ENCODE peak calls at places on chromosomes 11 and 22, in nine cellular contexts. S, E, P, T, V, J, C, Q and W are unnamed samples.

GRCh38 chr11:35418282-35418846 is 994 bp downstream of the SLC1A2 start:
- DNase-seq in S (no peak), E (no peak), P (no peak), T (no peak), V (no peak), J (no peak), C (no peak), Q (no peak), W (no peak)

GRCh38 chr11:68269414-68270081 is 2.2 kb downstream of the C11orf24 start:
- DNase-seq in S (peak), E (no peak), P (no peak), T (peak), V (no peak), J (no peak), C (peak), Q (no peak), W (no peak)

GRCh38 chr11:15035283-15035682 is 38.1 kb upstream of the CALCB start:
- DNase-seq in S (no peak), E (no peak), P (no peak), T (no peak), V (no peak), J (no peak), C (no peak), Q (no peak), W (no peak)

GRCh38 chr22:34645375-34645774 is 420.6 kb upstream of the ISX start:
- DNase-seq in S (no peak), E (no peak), P (no peak), T (no peak), V (no peak), J (no peak), C (no peak), Q (no peak), W (no peak)

GRCh38 chr22:38291201-38291777 is 18.5 kb upstream of the TMEM184B start:
- DNase-seq in S (no peak), E (no peak), P (no peak), T (no peak), V (no peak), J (no peak), C (no peak), Q (no peak), W (no peak)

GRCh38 chr22:31987180-31987579 is 42.8 kb downstream of the YWHAH start:
- DNase-seq in S (no peak), E (no peak), P (no peak), T (peak), V (no peak), J (no peak), C (no peak), Q (no peak), W (no peak)

GRCh38 chr11:39541945-39542351 is 1917.5 kb downstream of the LRRC4C start:
- DNase-seq in S (no peak), E (no peak), P (no peak), T (no peak), V (no peak), J (no peak), C (no peak), Q (no peak), W (no peak)

GRCh38 chr11:28146123-28146751 is 38.0 kb downstream of the METTL15 start:
- DNase-seq in S (peak), E (peak), P (no peak), T (no peak), V (no peak), J (no peak), C (peak), Q (no peak), W (no peak)

GRCh38 chr11:111620518-111620917 is 18.3 kb downstream of the SIK2 start:
- DNase-seq in S (no peak), E (no peak), P (no peak), T (no peak), V (no peak), J (no peak), C (no peak), Q (no peak), W (no peak)

GRCh38 chr11:111206472-111206871 is 39.1 kb upstream of the POU2AF2 start:
- DNase-seq in S (peak), E (no peak), P (no peak), T (no peak), V (no peak), J (no peak), C (peak), Q (no peak), W (no peak)

GRCh38 chr11:59062602-59063529 is 23.2 kb upstream of the GLYATL1B start:
- DNase-seq in S (no peak), E (no peak), P (no peak), T (no peak), V (no peak), J (no peak), C (no peak), Q (no peak), W (no peak)

GRCh38 chr11:65897020-65897471 is 3.1 kb downstream of the FOSL1 start:
- DNase-seq in S (no peak), E (no peak), P (no peak), T (no peak), V (no peak), J (no peak), C (no peak), Q (no peak), W (no peak)

GRCh38 chr11:3981084-3981633 is 113.4 kb upstream of the RRM1 start:
- DNase-seq in S (no peak), E (no peak), P (no peak), T (no peak), V (no peak), J (no peak), C (peak), Q (no peak), W (no peak)

GRCh38 chr22:38353142-38353629 is 36.0 kb upstream of the CSNK1E start:
- DNase-seq in S (peak), E (peak), P (peak), T (peak), V (peak), J (peak), C (peak), Q (peak), W (peak)

GRCh38 chr11:17273668-17274321 is 2.7 kb upstream of the NUCB2 start:
- DNase-seq in S (no peak), E (no peak), P (no peak), T (no peak), V (no peak), J (no peak), C (no peak), Q (no peak), W (no peak)

GRCh38 chr11:121524233-121524631 is 71.5 kb upstream of the SORL1-AS1 start:
- DNase-seq in S (no peak), E (no peak), P (no peak), T (no peak), V (no peak), J (no peak), C (no peak), Q (no peak), W (no peak)

GRCh38 chr22:42964994-42965699 is 49.8 kb downstream of the PACSIN2 start:
- DNase-seq in S (no peak), E (no peak), P (no peak), T (no peak), V (no peak), J (no peak), C (no peak), Q (peak), W (no peak)

GRCh38 chr22:17869285-17870096 is 95.2 kb upstream of the BID start:
- DNase-seq in S (no peak), E (no peak), P (no peak), T (no peak), V (no peak), J (no peak), C (no peak), Q (no peak), W (no peak)

GRCh38 chr11:61791737-61792309 is 576 bp downstream of the TMEM258 start:
- DNase-seq in S (peak), E (peak), P (peak), T (no peak), V (peak), J (no peak), C (peak), Q (no peak), W (no peak)

GRCh38 chr11:13110929-13111812 is 102.1 kb downstream of the RASSF10 start:
- DNase-seq in S (peak), E (no peak), P (no peak), T (no peak), V (no peak), J (no peak), C (peak), Q (no peak), W (no peak)

GRCh38 chr11:134667175-134667500 is 255.1 kb upstream of the B3GAT1 start:
- DNase-seq in S (no peak), E (no peak), P (no peak), T (peak), V (no peak), J (no peak), C (no peak), Q (no peak), W (no peak)

GRCh38 chr11:105092255-105093239 is 47.0 kb downstream of the CARD18 start:
- DNase-seq in S (no peak), E (no peak), P (no peak), T (no peak), V (no peak), J (no peak), C (peak), Q (no peak), W (no peak)

GRCh38 chr22:22703715-22704114 is 59.3 kb downstream of the GGTLC2 start:
- DNase-seq in S (peak), E (no peak), P (peak), T (peak), V (no peak), J (no peak), C (peak), Q (no peak), W (no peak)

GRCh38 chr11:10633261-10633660 is 60.3 kb downstream of the IRAG1 start:
- DNase-seq in S (no peak), E (no peak), P (no peak), T (peak), V (no peak), J (no peak), C (no peak), Q (no peak), W (no peak)

GRCh38 chr11:78138694-78139421 is 568 bp downstream of the ALG8 start:
- DNase-seq in S (peak), E (peak), P (peak), T (peak), V (peak), J (no peak), C (peak), Q (peak), W (no peak)

GRCh38 chr11:106281455-106282173 is 204.2 kb downstream of the AASDHPPT start:
- DNase-seq in S (peak), E (peak), P (no peak), T (no peak), V (no peak), J (no peak), C (peak), Q (no peak), W (no peak)

GRCh38 chr22:35921777-35922176 is 106.8 kb downstream of the RBFOX2 start:
- DNase-seq in S (peak), E (peak), P (no peak), T (no peak), V (peak), J (peak), C (peak), Q (no peak), W (no peak)

GRCh38 chr11:7512525-7513209 is 1.1 kb upstream of the PPFIBP2 start:
- DNase-seq in S (peak), E (no peak), P (no peak), T (peak), V (peak), J (peak), C (peak), Q (no peak), W (peak)

GRCh38 chr11:27040302-27041115 is at the start of gene BBOX1:
- DNase-seq in S (peak), E (no peak), P (no peak), T (no peak), V (no peak), J (no peak), C (no peak), Q (no peak), W (no peak)

GRCh38 chr22:45672564-45673481 is 1.2 kb downstream of the ATXN10 start:
- DNase-seq in S (no peak), E (no peak), P (no peak), T (no peak), V (no peak), J (no peak), C (no peak), Q (no peak), W (no peak)

GRCh38 chr11:1546536-1547466 is 25.3 kb downstream of the DUSP8 start:
- DNase-seq in S (peak), E (no peak), P (peak), T (no peak), V (peak), J (peak), C (peak), Q (no peak), W (no peak)

GRCh38 chr11:118139578-118139977 is 13.0 kb downstream of the SCN4B start:
- DNase-seq in S (no peak), E (no peak), P (no peak), T (no peak), V (no peak), J (no peak), C (peak), Q (no peak), W (no peak)